ENCODE peak calls at places on chromosomes 16 and 17, in seven cellular contexts. Z is aorta, C is body of pancreas, W is colonic mucosa, X is H9, H is esophagus squamous epithelium, G is brain microvascular endothelial cell. O is an unnamed sample.

GRCh38 chr16:1426734-1427451 is 4.0 kb upstream of the PERCC1 start:
- DNase-seq in Z (no peak), C (no peak), H (no peak), G (no peak), W (no peak), X (peak; percentile 53), O (no peak)

GRCh38 chr17:935485-935884 is 44.1 kb downstream of the NXN start:
- DNase-seq in H (no peak), X (no peak), W (no peak), G (no peak), C (no peak), Z (no peak), O (no peak)

GRCh38 chr17:64150237-64151015 is 20.5 kb upstream of the ERN1 start:
- DNase-seq in G (no peak), W (peak; percentile 58), Z (no peak), X (no peak), C (peak; percentile 86), H (no peak), O (no peak)

GRCh38 chr16:48180868-48181480 is 25.2 kb upstream of the ABCC12 start:
- DNase-seq in X (no peak), C (no peak), H (no peak), W (no peak), G (no peak), Z (no peak), O (no peak)

GRCh38 chr16:68463904-68464303 is 15.6 kb upstream of the SMPD3 start:
- DNase-seq in Z (no peak), C (no peak), H (no peak), X (no peak), G (no peak), W (no peak), O (no peak)

GRCh38 chr17:82590216-82590615 is 58.0 kb downstream of the WDR45B start:
- DNase-seq in G (no peak), H (no peak), X (no peak), C (no peak), Z (no peak), W (no peak), O (no peak)

GRCh38 chr17:58391302-58391984 is 25.9 kb downstream of the RNF43 start:
- DNase-seq in Z (no peak), W (peak; percentile 96), C (peak; percentile 95), H (no peak), X (no peak), G (peak; percentile 30), O (no peak)

GRCh38 chr17:37368577-37368976 is 7.2 kb upstream of the C17orf78 start:
- DNase-seq in G (no peak), W (no peak), H (no peak), Z (no peak), X (no peak), C (no peak), O (peak; percentile 38)

GRCh38 chr17:49646391-49647255 is 31.3 kb downstream of the SPOP start:
- DNase-seq in C (no peak), X (peak; percentile 35), H (no peak), G (peak; percentile 83), W (no peak), Z (no peak), O (peak; percentile 77)

GRCh38 chr17:72234951-72235350 is 114.1 kb downstream of the SOX9 start:
- DNase-seq in G (no peak), W (no peak), X (no peak), H (no peak), C (no peak), Z (no peak), O (no peak)

GRCh38 chr17:9071016-9071415 is 49.7 kb downstream of the NTN1 start:
- DNase-seq in G (no peak), W (no peak), Z (no peak), C (no peak), H (no peak), X (no peak), O (no peak)

GRCh38 chr16:76535-77272 is 1.3 kb upstream of the MPG start:
- DNase-seq in H (no peak), W (peak; percentile 83), G (peak; percentile 83), X (no peak), C (no peak), Z (peak; percentile 94), O (peak; percentile 95)

DNA sequence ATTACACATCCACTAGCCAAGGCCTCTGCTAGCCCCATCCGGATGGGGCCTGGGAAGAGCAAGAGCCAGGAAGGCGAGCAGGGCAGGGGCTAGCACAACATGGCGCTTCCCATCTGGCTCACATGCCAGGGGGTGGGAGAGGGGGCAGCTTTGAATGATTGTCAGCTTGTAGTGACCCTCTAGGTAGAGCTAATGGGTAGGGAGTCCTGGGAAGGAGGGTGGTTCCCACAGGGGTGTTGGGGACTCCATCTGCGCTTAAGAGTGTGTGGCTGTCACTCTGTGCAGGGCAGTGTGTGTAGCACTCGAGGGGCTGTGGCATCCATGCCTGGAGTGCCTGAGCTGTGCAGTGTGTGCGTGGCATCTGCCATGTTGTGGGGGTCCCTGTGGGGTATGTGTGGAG is 24.5 kb downstream of the ARHGAP23 start:
- DNase-seq in W (no peak), Z (no peak), C (no peak), H (no peak), X (no peak), G (no peak), O (no peak)
- H3K27ac ChIP-seq in W (no peak overlapping the region), Z (no peak overlapping the region), C (no peak overlapping the region), H (peak overlapping the region; percentile 91), X (peak overlapping the region; percentile 19), G (peak overlapping the region; percentile 75), O (peak overlapping the region; percentile 99)

GRCh38 chr16:73058221-73058615 is 10.3 kb upstream of the ZFHX3 start:
- DNase-seq in C (peak; percentile 59), H (no peak), Z (peak; percentile 84), W (no peak), X (no peak), G (no peak), O (no peak)

GRCh38 chr16:73057369-73058210 is 9.7 kb upstream of the ZFHX3 start:
- DNase-seq in Z (no peak), C (peak; percentile 38), W (no peak), H (no peak), G (no peak), X (no peak), O (no peak)

GRCh38 chr16:73056383-73056782 is 8.5 kb upstream of the ZFHX3 start:
- DNase-seq in C (no peak), G (no peak), X (no peak), Z (peak; percentile 1), H (no peak), W (no peak), O (no peak)

GRCh38 chr16:73058616-73059409 is 10.9 kb upstream of the ZFHX3 start:
- DNase-seq in H (no peak), W (no peak), C (peak; percentile 48), Z (peak; percentile 87), G (peak; percentile 67), X (no peak), O (peak; percentile 43)

DNA sequence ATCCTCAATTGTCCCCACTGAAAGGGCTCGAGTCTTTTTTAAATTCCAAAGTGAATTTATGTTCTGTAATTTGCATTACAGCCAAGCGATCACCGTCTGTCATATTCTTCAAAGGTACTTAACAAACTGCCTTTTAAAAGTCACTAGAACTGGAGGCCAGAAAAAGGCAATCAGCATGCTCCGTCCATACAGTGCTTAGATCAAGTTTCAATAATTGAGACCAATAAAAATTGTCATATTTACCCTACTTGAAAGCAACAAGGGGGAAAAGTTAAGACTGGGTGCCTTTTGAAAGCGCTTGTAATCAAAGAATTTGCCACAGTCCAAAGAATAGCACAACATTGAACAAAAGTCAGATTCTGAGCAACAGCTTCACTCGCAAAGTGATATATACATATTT is 9.0 kb upstream of the ZFHX3 start:
- DNase-seq in Z (no peak), H (no peak), X (no peak), G (no peak), C (no peak), W (no peak), O (no peak)
- H3K27ac ChIP-seq in Z (peak overlapping the region; percentile 100), H (peak overlapping the region; percentile 88), X (no peak overlapping the region), G (peak overlapping the region; percentile 97), C (peak overlapping the region; percentile 96), W (peak overlapping the region; percentile 64), O (peak overlapping the region; percentile 92)

DNA sequence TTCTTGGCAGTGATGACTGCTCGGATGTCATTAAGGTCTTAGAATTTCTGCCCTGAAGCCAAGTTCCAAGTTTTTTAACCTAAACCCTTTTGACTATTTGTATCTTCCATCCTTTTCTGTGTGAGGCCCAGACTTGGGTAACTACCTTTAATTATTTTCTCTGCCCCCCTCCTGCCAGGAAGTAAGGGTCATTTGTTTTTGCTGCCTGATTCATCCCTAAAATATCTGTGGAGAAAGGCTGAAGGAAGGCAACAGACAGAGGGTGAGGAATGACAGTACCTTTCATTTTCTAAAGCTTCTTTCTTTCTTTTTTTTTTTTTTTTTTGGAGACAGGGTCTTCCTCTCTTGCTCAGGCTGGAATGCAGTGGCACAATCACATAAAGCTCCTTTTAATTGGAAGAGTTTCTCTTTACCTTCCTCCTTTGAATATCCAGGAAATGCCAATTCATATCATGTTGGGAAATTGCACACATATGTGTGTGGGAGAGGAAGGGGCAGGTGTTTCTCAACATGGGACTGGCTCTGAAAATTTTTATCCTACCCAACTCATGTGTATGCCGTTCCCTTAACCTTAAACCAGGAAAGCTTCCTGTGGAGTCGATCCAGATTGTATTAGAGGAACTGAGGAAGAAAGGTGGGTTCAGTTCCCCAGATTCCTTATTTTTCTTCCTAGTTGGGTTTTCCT is 959 bp downstream of the VPS25 start:
- DNase-seq in X (no peak), H (no peak), W (no peak), Z (no peak), C (no peak), G (no peak), O (peak; percentile 55)
- H3K27ac ChIP-seq in X (no peak overlapping the region), H (peak overlapping the region; percentile 93), W (no peak overlapping the region), Z (no peak overlapping the region), C (no peak overlapping the region), G (peak overlapping the region; percentile 58), O (peak overlapping the region; percentile 96)

DNA sequence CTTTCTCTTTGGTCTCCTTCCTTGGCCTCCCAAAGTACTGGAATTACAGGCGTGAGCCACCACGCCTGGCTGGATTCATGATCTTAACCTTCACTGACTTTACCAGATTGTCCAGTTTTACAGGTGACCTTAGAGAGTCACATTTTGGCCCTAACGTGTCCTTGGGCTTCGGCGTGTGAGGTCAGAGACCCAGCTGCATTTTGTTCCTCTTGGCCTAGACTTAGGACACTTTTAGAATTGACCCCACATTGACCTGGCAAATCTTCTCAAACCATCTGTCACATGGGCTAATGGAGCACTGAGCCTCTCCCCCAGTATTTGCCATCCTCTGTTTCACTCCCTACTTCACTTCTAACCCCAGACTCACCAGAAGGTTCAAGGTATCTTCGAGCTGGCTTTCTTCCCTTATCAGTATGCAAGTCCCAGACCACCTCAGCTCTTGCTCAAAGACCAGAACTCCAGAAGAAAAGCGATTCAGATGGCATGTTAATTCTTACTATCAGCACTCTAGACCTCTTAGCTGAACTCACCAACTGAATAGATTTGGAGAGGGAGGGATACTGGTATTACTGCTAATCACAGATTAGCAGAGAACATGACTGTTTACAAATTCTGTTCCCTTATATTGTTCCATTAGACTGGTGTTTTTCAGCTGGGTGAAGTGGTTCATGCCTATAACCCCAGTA is 1.8 kb upstream of the CYTH1 start:
- DNase-seq in W (no peak), C (no peak), X (no peak), G (no peak), Z (peak; percentile 24), H (no peak), O (no peak)
- H3K27ac ChIP-seq in W (no peak overlapping the region), C (peak overlapping the region; percentile 99), X (no peak overlapping the region), G (no peak overlapping the region), Z (no peak overlapping the region), H (peak overlapping the region; percentile 94), O (no peak overlapping the region)

O was measured in IMR-90.